ENCODE peak calls at places on chromosomes 1 and 21, in seven cellular contexts. G is K562, O is H1, R is GM12892, K is HepG2, W is SK-N-SH, F is GM12878. Z is an unnamed sample.

GRCh38 chr1:218273757-218274505 is 11.2 kb upstream of the RRP15 start:
- DNase-seq in G (no peak), W (no peak), O (no peak), F (no peak), R (no peak), K (no peak), Z (no peak)

GRCh38 chr1:1282998-1283397 is 2.8 kb downstream of the SCNN1D start:
- DNase-seq in F (no peak), G (no peak), R (no peak), K (no peak), W (no peak), O (no peak), Z (no peak)

GRCh38 chr1:91948501-91949355 is 473 bp upstream of the BRDT start:
- DNase-seq in W (no peak), K (no peak), G (peak), O (no peak), R (no peak), F (no peak), Z (no peak)

GRCh38 chr21:37455504-37455911 is 88.9 kb downstream of the DYRK1A start:
- DNase-seq in G (peak), K (no peak), O (no peak), R (no peak), F (no peak), W (no peak), Z (no peak)

GRCh38 chr1:194342484-194343262 is 1156.3 kb upstream of the B3GALT2 start:
- DNase-seq in K (peak), G (no peak), R (no peak), F (no peak), O (peak), W (no peak), Z (no peak)

GRCh38 chr1:174060090-174060489 is 37.9 kb upstream of the RC3H1 start:
- DNase-seq in K (no peak), O (no peak), R (no peak), F (no peak), G (no peak), W (no peak), Z (no peak)

GRCh38 chr1:171803056-171803455 is 21.6 kb downstream of the METTL13 start:
- DNase-seq in R (no peak), G (no peak), W (no peak), O (no peak), F (no peak), K (no peak), Z (no peak)

GRCh38 chr1:17233675-17234074 is 15.2 kb upstream of the PADI3 start:
- DNase-seq in W (peak), F (no peak), K (no peak), G (no peak), O (no peak), R (no peak), Z (no peak)

GRCh38 chr1:154784416-154784815 is 85.7 kb downstream of the KCNN3 start:
- DNase-seq in W (no peak), O (no peak), G (no peak), F (no peak), K (no peak), R (no peak), Z (no peak)

GRCh38 chr1:151909167-151910149 is at the start of gene THEM4:
- DNase-seq in F (peak), O (peak), R (peak), W (peak), K (peak), G (peak), Z (peak)

GRCh38 chr1:185663332-185663731 is 70.9 kb upstream of the HMCN1 start:
- DNase-seq in F (no peak), G (no peak), R (no peak), O (no peak), W (no peak), K (peak), Z (no peak)

GRCh38 chr21:34072145-34073031 is 990 bp upstream of the MRPS6 start:
- DNase-seq in G (no peak), W (no peak), O (no peak), F (no peak), R (no peak), K (no peak), Z (no peak)

GRCh38 chr1:228836427-228836826 is 101.1 kb downstream of the RHOU start:
- DNase-seq in G (no peak), W (no peak), O (peak), K (peak), F (no peak), R (no peak), Z (no peak)

GRCh38 chr1:26148887-26149286 is 10.0 kb upstream of the FAM110D start:
- DNase-seq in O (no peak), R (no peak), F (no peak), W (no peak), G (no peak), K (no peak), Z (no peak)

GRCh38 chr1:147630447-147630846 is 39.9 kb downstream of the ACP6 start:
- DNase-seq in O (no peak), R (no peak), K (no peak), G (no peak), F (no peak), W (no peak), Z (no peak)

GRCh38 chr1:228459091-228459993 is 27.8 kb upstream of the RNF187 start:
- DNase-seq in O (peak), W (peak), K (peak), F (no peak), G (peak), R (peak), Z (peak)

GRCh38 chr1:98991127-98992003 is 13.3 kb downstream of the PLPPR5 start:
- DNase-seq in G (no peak), F (peak), K (peak), W (no peak), R (no peak), O (no peak), Z (no peak)

GRCh38 chr1:20590313-20590777 is 1.4 kb downstream of the CDA start:
- DNase-seq in W (peak), F (no peak), G (no peak), O (no peak), R (no peak), K (peak), Z (no peak)

GRCh38 chr1:154812911-154813816 is 56.9 kb downstream of the KCNN3 start:
- DNase-seq in O (no peak), G (peak), W (no peak), K (no peak), F (no peak), R (no peak), Z (no peak)

GRCh38 chr1:16349847-16350406 is 2.4 kb downstream of the FBXO42 start:
- DNase-seq in F (no peak), K (no peak), G (no peak), W (no peak), R (no peak), O (no peak), Z (no peak)

GRCh38 chr1:202176949-202177927 is 16.4 kb upstream of the LGR6 start:
- DNase-seq in O (no peak), W (no peak), G (no peak), K (no peak), F (no peak), R (no peak), Z (no peak)

GRCh38 chr1:19435181-19435580 is 50.2 kb downstream of the CAPZB start:
- DNase-seq in F (no peak), G (no peak), R (no peak), K (no peak), O (no peak), W (no peak), Z (no peak)

GRCh38 chr1:87243573-87243972 is 85.1 kb upstream of the LMO4 start:
- DNase-seq in W (no peak), F (no peak), O (no peak), K (no peak), R (no peak), G (no peak), Z (no peak)

GRCh38 chr1:52634111-52634510 is 1.1 kb downstream of the SHISAL2A start:
- DNase-seq in O (no peak), W (no peak), G (no peak), F (no peak), R (no peak), K (no peak), Z (no peak)

GRCh38 chr1:225470691-225471452 is 43.0 kb upstream of the LBR start:
- DNase-seq in W (no peak), K (no peak), O (peak), R (no peak), F (no peak), G (no peak), Z (no peak)

GRCh38 chr1:44672254-44672955 is 1.9 kb downstream of the TMEM53 start:
- DNase-seq in W (no peak), G (no peak), O (no peak), K (no peak), F (peak), R (no peak), Z (no peak)

GRCh38 chr1:65177457-65177856 is 29.5 kb downstream of the AK4 start:
- DNase-seq in K (no peak), W (no peak), O (no peak), R (no peak), G (no peak), F (no peak), Z (no peak)

GRCh38 chr1:61081637-61082335 is 575 bp upstream of the NFIA start:
- DNase-seq in K (peak), G (no peak), R (no peak), O (peak), F (no peak), W (peak), Z (no peak)

GRCh38 chr1:207027221-207027777 is 5.3 kb downstream of the C1orf116 start:
- DNase-seq in F (no peak), G (no peak), K (no peak), O (no peak), W (no peak), R (no peak), Z (no peak)

GRCh38 chr1:48882020-48882419 is 105.3 kb upstream of the BEND5 start:
- DNase-seq in F (no peak), O (no peak), K (no peak), R (no peak), W (no peak), G (no peak), Z (no peak)

GRCh38 chr1:160454371-160455152 is 54.2 kb downstream of the VANGL2 start:
- DNase-seq in F (no peak), K (no peak), R (no peak), O (no peak), W (no peak), G (no peak), Z (no peak)

GRCh38 chr1:157115851-157116734 is 16.5 kb upstream of the ETV3L start:
- DNase-seq in K (no peak), F (no peak), R (no peak), O (peak), G (no peak), W (no peak), Z (no peak)

GRCh38 chr1:151823175-151823574 is 8.4 kb downstream of the RORC start:
- DNase-seq in W (peak), R (no peak), K (no peak), G (no peak), O (no peak), F (no peak), Z (no peak)

GRCh38 chr21:45334134-45334533 is 46.4 kb upstream of the POFUT2 start:
- DNase-seq in W (no peak), F (no peak), K (no peak), O (no peak), G (no peak), R (no peak), Z (no peak)

GRCh38 chr1:25813071-25813733 is 6.6 kb upstream of the MTFR1L start:
- DNase-seq in G (no peak), O (no peak), W (no peak), K (no peak), F (no peak), R (no peak), Z (no peak)

GRCh38 chr1:44784094-44785026 is 3.6 kb downstream of the BEST4 start:
- DNase-seq in R (no peak), O (peak), F (no peak), G (no peak), W (peak), K (peak), Z (no peak)

GRCh38 chr1:7885513-7886298 is 32.8 kb upstream of the UTS2 start:
- DNase-seq in K (no peak), R (no peak), G (peak), W (no peak), O (peak), F (no peak), Z (no peak)

DNA sequence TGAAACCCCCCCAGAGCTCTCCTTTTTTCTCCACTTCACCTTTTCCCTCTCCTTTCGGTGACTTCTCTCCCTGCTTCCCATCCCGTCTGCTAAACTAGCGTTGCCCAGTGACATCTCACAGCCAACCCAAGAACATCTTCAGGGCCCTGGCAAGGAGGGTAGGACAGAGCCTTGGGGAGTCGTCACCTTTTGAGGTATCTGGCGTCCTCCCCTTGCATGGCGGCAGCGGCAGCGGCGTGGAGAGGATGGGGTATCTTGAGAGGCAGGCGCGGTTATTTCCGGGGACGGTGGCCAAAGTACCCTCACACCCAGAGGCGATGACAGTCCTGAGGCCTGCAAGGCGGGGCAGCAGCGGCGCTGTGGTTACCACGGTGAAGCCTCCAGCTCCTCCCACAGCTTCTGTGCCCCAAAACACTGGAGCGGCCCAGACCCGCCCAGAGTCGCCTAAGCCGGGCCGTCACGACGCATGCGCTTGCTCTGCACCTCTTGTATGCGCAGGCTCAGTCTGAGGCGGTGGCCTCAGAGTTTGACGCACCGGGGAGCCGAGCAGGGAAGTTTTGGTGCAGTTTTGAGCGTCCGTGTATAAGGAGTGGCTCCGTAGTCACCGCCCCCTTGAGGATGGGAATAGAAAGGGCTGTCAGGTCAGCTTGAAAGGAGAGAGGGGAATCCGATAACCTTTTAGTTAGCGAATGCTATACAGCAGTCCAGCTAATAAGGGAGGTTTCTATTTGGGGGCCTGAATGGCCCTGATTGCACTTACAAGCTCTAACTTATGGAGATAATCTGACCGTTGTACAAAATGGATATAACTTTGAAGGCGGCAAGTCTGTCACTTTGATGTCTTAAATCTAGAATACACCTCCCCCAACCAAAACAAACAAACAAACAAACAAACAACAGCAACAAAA is at the start of gene KIFAP3:
- DNase-seq in K (peak), G (peak), O (peak), W (peak), F (peak), R (peak), Z (peak)
- TF ChIP-seq POLR2AphosphoS5 in K (peak), G (peak), O (no peak), W (peak), F (peak), R (peak), Z (no peak)

DNA sequence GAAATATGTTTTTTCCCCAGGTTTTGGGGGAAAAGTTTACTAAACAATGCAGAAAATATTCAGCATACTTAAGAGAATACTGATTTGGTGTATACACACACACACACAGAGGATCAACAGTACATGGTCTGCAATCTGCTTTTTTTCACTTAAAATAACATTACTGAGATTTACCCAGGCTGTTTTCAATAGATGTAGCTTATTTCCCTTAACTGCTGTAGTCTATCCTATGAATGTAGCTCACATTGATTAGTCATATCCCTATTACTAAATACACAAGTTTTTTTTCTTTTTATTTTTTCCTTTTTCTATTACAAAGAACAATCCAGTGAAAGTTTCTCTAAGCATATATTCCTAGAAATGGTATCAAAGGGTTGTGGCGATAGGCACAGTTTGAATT is 266.7 kb upstream of the GREM2 start:
- DNase-seq in G (no peak), R (no peak), K (no peak), F (no peak), O (no peak), W (no peak), Z (no peak)
- TF ChIP-seq TAF1 in G (no peak), R (no peak), K (no peak), F (no peak), O (no peak), W (no peak), Z (no peak)

DNA sequence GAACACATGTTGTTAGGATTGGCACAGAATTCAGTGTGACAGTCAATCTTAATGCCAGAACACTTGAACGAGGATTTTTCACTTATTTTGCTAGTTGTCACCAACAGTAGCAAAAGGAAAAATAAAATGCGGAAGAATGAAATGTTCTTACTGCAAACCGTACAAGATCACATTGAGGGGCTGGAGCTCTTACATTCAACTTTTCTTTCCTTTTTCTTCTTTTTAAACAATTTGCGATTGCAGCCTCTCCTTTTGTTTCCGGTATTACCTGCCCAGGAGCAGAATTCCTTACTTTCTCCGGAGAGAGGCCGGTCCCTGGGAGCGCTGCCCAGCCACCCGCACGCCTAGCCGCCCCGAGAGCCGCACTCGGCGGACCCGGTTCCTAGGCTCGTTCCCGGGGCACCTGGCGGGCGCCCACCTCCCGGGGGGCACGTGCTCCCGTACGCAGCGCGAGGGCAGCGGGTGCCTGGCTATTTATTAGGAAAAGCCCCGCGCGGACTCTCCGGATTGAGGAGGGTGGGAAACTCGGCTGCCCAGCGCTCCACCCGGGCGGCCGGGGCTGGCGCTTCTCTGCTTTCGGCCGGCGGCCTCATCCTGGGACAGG is 1.2 kb upstream of the CAMTA1 start:
- DNase-seq in R (no peak), W (no peak), K (no peak), F (no peak), O (no peak), G (no peak), Z (no peak)
- TF ChIP-seq POLR2AphosphoS5 in R (no peak), W (no peak), K (no peak), F (peak), O (no peak), G (no peak), Z (no peak)

GRCh38 chr1:46646844-46647243 is 21.3 kb downstream of the ATPAF1 start:
- DNase-seq in F (no peak), W (no peak), G (no peak), O (no peak), R (no peak), K (no peak), Z (no peak)
- TF ChIP-seq TAF1 in F (no peak), W (no peak), G (no peak), O (no peak), R (no peak), K (no peak), Z (no peak)

GRCh38 chr1:67570473-67571143 is 114.4 kb upstream of the GADD45A start:
- DNase-seq in G (peak), O (no peak), R (no peak), K (no peak), F (no peak), W (no peak), Z (no peak)
- TF ChIP-seq POLR2AphosphoS5 in G (no peak), O (no peak), R (no peak), K (no peak), F (no peak), W (peak), Z (no peak)

GRCh38 chr1:226682841-226683800 is 56.0 kb downstream of the ITPKB start:
- DNase-seq in R (no peak), K (no peak), F (no peak), W (no peak), O (no peak), G (no peak), Z (no peak)
- TF ChIP-seq TAF1 in R (no peak), K (no peak), F (no peak), W (no peak), O (no peak), G (no peak), Z (no peak)

Z was measured in GM12891.